ENCODE peak calls at places on chromosome 15, in five cellular contexts. A, Z, D, N and O are unnamed samples. For H3K36me3, the result is how much of the 10 kb centered on the place peaks cover.

GRCh38 chr15:65824031-65824743 is 32.1 kb upstream of the DENND4A start:
- DNase-seq in A (peak), Z (peak), D (no peak), N (peak), O (no peak)

GRCh38 chr15:31609243-31609642 is 282.6 kb downstream of the KLF13 start:
- DNase-seq in A (no peak), Z (no peak), D (no peak), N (no peak), O (no peak)

GRCh38 chr15:76674883-76675282 is 230.3 kb downstream of the SCAPER start:
- DNase-seq in A (no peak), Z (no peak), D (no peak), N (no peak), O (no peak)

GRCh38 chr15:89197503-89197971 is 23.8 kb downstream of the RLBP1 start:
- DNase-seq in A (peak), Z (peak), D (no peak), N (peak), O (no peak)

GRCh38 chr15:82294061-82294690 is 31.6 kb downstream of the SAXO2 start:
- DNase-seq in A (no peak), Z (no peak), D (no peak), N (no peak), O (no peak)

GRCh38 chr15:70618929-70619328 is 144.4 kb downstream of the UACA start:
- DNase-seq in A (no peak), Z (no peak), D (no peak), N (no peak), O (no peak)

GRCh38 chr15:72534522-72534921 is 60.4 kb downstream of the ARIH1 start:
- DNase-seq in A (no peak), Z (no peak), D (peak), N (no peak), O (peak)

GRCh38 chr15:97962263-97962662 is 1.8 kb downstream of the ARRDC4 start:
- DNase-seq in A (no peak), Z (no peak), D (no peak), N (no peak), O (no peak)

GRCh38 chr15:42059661-42060476 is 34.5 kb downstream of the PLA2G4D start:
- DNase-seq in A (peak), Z (peak), D (peak), N (no peak), O (peak)

GRCh38 chr15:99734575-99734974 is 1.3 kb upstream of the LYSMD4 start:
- DNase-seq in A (no peak), Z (no peak), D (no peak), N (no peak), O (no peak)

GRCh38 chr15:70149667-70150404 is 52.1 kb upstream of the TLE3 start:
- DNase-seq in A (peak), Z (peak), D (no peak), N (no peak), O (no peak)

GRCh38 chr15:78130466-78131294 is 565 bp downstream of the CIB2 start:
- DNase-seq in A (no peak), Z (no peak), D (no peak), N (no peak), O (no peak)

GRCh38 chr15:80452166-80452565 is 48.0 kb downstream of the ARNT2 start:
- DNase-seq in A (no peak), Z (no peak), D (no peak), N (no peak), O (no peak)

GRCh38 chr15:47998523-47999113 is 122.2 kb upstream of the SLC24A5 start:
- DNase-seq in A (no peak), Z (no peak), D (no peak), N (no peak), O (no peak)

GRCh38 chr15:59232476-59232875 is 25.8 kb downstream of the LDHAL6B start:
- DNase-seq in A (no peak), Z (no peak), D (no peak), N (no peak), O (no peak)

GRCh38 chr15:23073890-23074631 is 34.7 kb upstream of the TUBGCP5 start:
- DNase-seq in A (no peak), Z (peak), D (no peak), N (no peak), O (no peak)

GRCh38 chr15:69554321-69554961 is 101.8 kb downstream of the RPLP1 start:
- DNase-seq in A (peak), Z (peak), D (no peak), N (no peak), O (no peak)

GRCh38 chr15:46088486-46089437 is 453.9 kb downstream of the SQOR start:
- DNase-seq in A (no peak), Z (no peak), D (no peak), N (no peak), O (no peak)

GRCh38 chr15:90187257-90187868 is 13.8 kb upstream of the SEMA4B start:
- DNase-seq in A (no peak), Z (no peak), D (no peak), N (no peak), O (no peak)

GRCh38 chr15:63551400-63551799 is 45.8 kb upstream of the FBXL22 start:
- DNase-seq in A (no peak), Z (no peak), D (no peak), N (no peak), O (no peak)

GRCh38 chr15:50810128-50810527 is 44.6 kb upstream of the SPPL2A start:
- DNase-seq in A (no peak), Z (no peak), D (no peak), N (no peak), O (no peak)

GRCh38 chr15:99682455-99682854 is 50.8 kb downstream of the LYSMD4 start:
- DNase-seq in A (peak), Z (no peak), D (no peak), N (no peak), O (no peak)

GRCh38 chr15:71043373-71043772 is 71.9 kb upstream of the THSD4 start:
- DNase-seq in A (no peak), Z (no peak), D (no peak), N (no peak), O (no peak)

GRCh38 chr15:68479406-68479805 is 47.4 kb upstream of the ITGA11 start:
- DNase-seq in A (peak), Z (no peak), D (no peak), N (no peak), O (no peak)

DNA sequence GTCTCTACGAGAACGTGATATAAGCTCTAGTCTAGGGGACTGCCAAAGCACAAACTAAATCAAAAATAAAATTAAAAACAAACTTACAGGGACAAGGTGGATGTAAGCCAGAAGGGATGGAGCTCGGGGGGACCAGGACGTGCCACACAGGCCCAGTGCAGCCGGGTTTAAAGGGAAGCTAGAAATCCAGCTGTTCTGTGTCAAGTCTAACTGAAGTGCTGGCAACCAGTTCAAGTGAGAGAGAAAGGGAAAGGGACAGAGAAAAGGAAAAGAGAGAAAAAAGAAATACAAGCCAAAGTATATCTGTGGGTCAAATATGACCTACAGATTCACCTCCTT is 62.5 kb downstream of the CHSY1 start:
- DNase-seq in A (no peak), Z (no peak), D (no peak), N (no peak), O (no peak)
- H3K4me3 ChIP-seq in A (no peak), Z (no peak), D (no peak), N (no peak), O (no peak)

GRCh38 chr15:43070893-43071292 is 34.9 kb downstream of the UBR1 start:
- DNase-seq in A (no peak), Z (no peak), D (no peak), N (no peak), O (no peak)
- H3K36me3 ChIP-seq in A (under half), Z (under half), D (under half), N (under half), O (under half)

GRCh38 chr15:40064231-40064894 is 25.4 kb upstream of the SRP14 start:
- DNase-seq in A (no peak), Z (no peak), D (no peak), N (no peak), O (no peak)

GRCh38 chr15:40061212-40061901 is 22.4 kb upstream of the SRP14 start:
- DNase-seq in A (no peak), Z (no peak), D (no peak), N (no peak), O (no peak)

GRCh38 chr15:40065166-40065565 is 26.2 kb upstream of the SRP14 start:
- DNase-seq in A (no peak), Z (no peak), D (no peak), N (no peak), O (no peak)

GRCh38 chr15:40063563-40064011 is 24.6 kb upstream of the SRP14 start:
- DNase-seq in A (no peak), Z (peak), D (no peak), N (no peak), O (no peak)

GRCh38 chr15:40062816-40063562 is 24.0 kb upstream of the SRP14 start:
- DNase-seq in A (no peak), Z (no peak), D (no peak), N (no peak), O (no peak)
- H3K27ac ChIP-seq in A (no peak), Z (peak), D (no peak), N (no peak), O (no peak)

GRCh38 chr15:74201656-74202420 is 749 bp downstream of the STRA6 start:
- DNase-seq in A (no peak), Z (peak), D (no peak), N (no peak), O (no peak)
- H3K4me3 ChIP-seq in A (no peak), Z (peak), D (no peak), N (no peak), O (no peak)

GRCh38 chr15:61908241-61908640 is 152.0 kb downstream of the VPS13C start:
- DNase-seq in A (no peak), Z (no peak), D (no peak), N (no peak), O (no peak)
- H3K36me3 ChIP-seq in A (under half), Z (under half), D (under half), N (under half), O (under half)